ENCODE peak calls at places on chromosomes 4 and X, in five cellular contexts. E is pancreas, J is Peyer's patch, V is sigmoid colon, B is MM.1S. L is an unnamed sample.

GRCh38 chr4:150938417-150938816 is 76.7 kb downstream of the LRBA start:
- DNase-seq in B (no peak), V (no peak), J (no peak), E (no peak), L (no peak)

GRCh38 chr4:56049428-56050212 is 100.9 kb downstream of the CEP135 start:
- DNase-seq in V (no peak), E (peak), J (no peak), B (peak), L (peak)

GRCh38 chr4:53055274-53055673 is 193.2 kb downstream of the RASL11B start:
- DNase-seq in J (no peak), B (no peak), E (no peak), V (no peak), L (no peak)

GRCh38 chrX:39813631-39814246 is 284.0 kb downstream of the BCOR start:
- DNase-seq in V (peak), B (no peak), E (peak), J (no peak), L (peak)

GRCh38 chr4:108466936-108467902 is 153.2 kb upstream of the RPL34 start:
- DNase-seq in V (no peak), J (no peak), B (peak), E (no peak), L (no peak)

GRCh38 chr4:6278801-6279197 is 9.1 kb downstream of the WFS1 start:
- DNase-seq in B (peak), J (peak), E (no peak), V (no peak), L (peak)

GRCh38 chrX:21847342-21847741 is 7.9 kb downstream of the MBTPS2 start:
- DNase-seq in J (no peak), B (no peak), E (no peak), V (no peak), L (no peak)

GRCh38 chr4:148068065-148068911 is 336.4 kb downstream of the ARHGAP10 start:
- DNase-seq in B (no peak), E (no peak), J (no peak), V (no peak), L (no peak)

GRCh38 chr4:4332529-4332928 is 42.5 kb downstream of the ZBTB49 start:
- DNase-seq in E (no peak), B (no peak), J (no peak), V (no peak), L (no peak)

GRCh38 chr4:186931519-186931918 is 207.9 kb upstream of the FAT1 start:
- DNase-seq in E (no peak), V (no peak), B (no peak), J (no peak), L (no peak)

GRCh38 chrX:136880003-136880451 is 498 bp downstream of the RBMX start:
- DNase-seq in E (peak), V (no peak), B (peak), J (no peak), L (no peak)

GRCh38 chrX:119573222-119573621 is 1.1 kb upstream of the UBE2A start:
- DNase-seq in V (no peak), B (no peak), J (no peak), E (no peak), L (no peak)
- H3K4me3 ChIP-seq in V (peak), B (peak), J (peak), E (peak), L (peak)

GRCh38 chr4:87505862-87506261 is 23.3 kb downstream of the SPARCL1 start:
- DNase-seq in J (no peak), V (no peak), B (no peak), E (no peak), L (no peak)

GRCh38 chr4:87510747-87511146 is 18.4 kb downstream of the SPARCL1 start:
- DNase-seq in B (no peak), J (no peak), V (no peak), E (no peak), L (no peak)

GRCh38 chr4:87511500-87511899 is 17.7 kb downstream of the SPARCL1 start:
- DNase-seq in B (no peak), J (no peak), E (no peak), V (no peak), L (no peak)

GRCh38 chr4:87502580-87503238 is 26.5 kb downstream of the SPARCL1 start:
- DNase-seq in J (no peak), B (no peak), E (no peak), V (no peak), L (no peak)

DNA sequence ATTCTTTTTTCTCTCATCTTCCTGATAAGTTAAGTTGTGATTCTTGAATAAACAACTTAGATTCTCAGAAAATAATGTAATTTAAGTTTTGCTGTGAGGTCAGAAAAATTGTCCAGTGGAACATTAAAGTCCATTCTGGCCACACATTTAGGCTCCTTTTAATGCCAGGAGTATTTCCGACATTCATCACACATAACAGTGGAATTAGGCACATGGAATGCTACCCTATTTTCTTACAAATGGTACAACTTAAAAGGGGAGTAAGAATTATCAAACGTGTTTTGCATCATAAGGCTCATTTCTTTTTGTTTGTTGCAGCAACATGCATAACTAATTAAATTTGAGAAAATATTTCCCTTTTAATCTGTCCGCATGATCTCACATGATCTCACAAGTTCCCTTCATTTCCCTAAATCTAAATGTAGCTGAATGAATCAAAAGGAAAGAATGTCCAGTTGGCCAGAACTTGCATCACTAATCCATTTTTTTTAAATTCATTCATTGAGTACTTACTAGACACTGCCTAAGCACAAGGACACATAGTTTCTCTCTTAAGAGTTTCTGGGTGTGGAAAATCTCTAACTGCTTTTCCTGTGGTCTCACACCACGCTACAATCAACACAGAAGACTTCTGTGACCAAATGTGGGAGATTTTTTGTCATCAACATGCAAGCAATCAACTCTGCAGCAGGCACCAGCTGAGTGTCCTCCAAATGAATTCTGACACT is 22.0 kb downstream of the SPARCL1 start:
- DNase-seq in E (no peak), B (no peak), V (no peak), J (no peak), L (no peak)
- H3K27ac ChIP-seq in E (no peak), B (no peak), V (peak), J (peak), L (no peak)

GRCh38 chr4:110978761-110979160 is 355.9 kb upstream of the PITX2 start:
- DNase-seq in J (no peak), V (no peak), B (no peak), E (no peak), L (no peak)
- TF ChIP-seq CTCF in J (no peak), V (no peak), B (no peak), E (no peak), L (no peak)

GRCh38 chr4:139552908-139553307 is 3.1 kb downstream of the SETD7 start:
- DNase-seq in E (no peak), J (no peak), V (no peak), B (no peak), L (no peak)

GRCh38 chr4:139555073-139555704 is 830 bp downstream of the SETD7 start:
- DNase-seq in J (peak), V (peak), B (peak), E (peak), L (peak)

GRCh38 chr4:139552506-139552905 is 3.5 kb downstream of the SETD7 start:
- DNase-seq in V (no peak), B (no peak), J (no peak), E (no peak), L (no peak)

GRCh38 chr4:139554726-139555072 is 1.3 kb downstream of the SETD7 start:
- DNase-seq in J (no peak), B (no peak), E (no peak), V (no peak), L (no peak)

GRCh38 chr4:139553751-139554670 is 2.0 kb downstream of the SETD7 start:
- DNase-seq in E (no peak), V (no peak), B (no peak), J (no peak), L (no peak)
- H3K4me3 ChIP-seq in E (peak), V (peak), B (peak), J (peak), L (no peak)

DNA sequence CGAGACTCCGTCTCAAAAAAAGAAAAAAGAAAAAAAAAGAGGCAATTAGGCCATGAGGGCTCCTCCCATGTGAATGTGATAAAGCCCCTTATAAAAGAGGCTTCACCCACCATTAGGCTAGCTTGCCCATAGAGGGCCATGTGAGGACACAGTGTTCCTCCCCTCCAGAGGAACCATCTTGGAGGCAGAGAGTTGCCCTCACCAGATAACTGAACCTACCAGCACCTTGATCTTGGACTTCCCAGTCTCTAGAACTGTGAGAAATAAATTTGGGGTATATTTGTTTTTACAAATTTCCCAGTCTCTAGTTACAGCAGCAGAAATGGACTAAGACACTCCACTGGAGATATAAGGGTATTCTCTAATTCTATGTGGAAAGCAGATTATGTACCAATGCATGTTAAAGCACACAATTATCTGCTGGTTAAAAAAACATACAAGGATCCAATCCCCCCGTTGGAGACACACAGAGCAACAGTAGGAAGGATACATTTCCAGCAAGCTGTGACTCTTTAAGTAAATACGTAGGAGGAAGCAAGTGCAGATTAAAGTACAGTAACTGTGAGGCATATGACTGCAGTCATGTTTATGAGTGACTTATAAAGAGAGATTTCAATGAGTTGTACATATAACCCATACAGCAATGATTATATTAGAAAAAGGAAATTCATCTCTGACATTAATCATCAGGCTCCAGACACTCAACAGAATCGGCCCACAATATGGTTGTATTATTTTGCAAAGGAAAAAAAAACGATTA is 21.4 kb downstream of the SH3RF1 start:
- DNase-seq in J (no peak), E (no peak), B (no peak), V (no peak), L (no peak)
- H3K27ac ChIP-seq in J (peak), E (peak), B (no peak), V (no peak), L (peak)